ENCODE peak calls at places on chromosomes 12 and 14, in six cellular contexts. One of them, this sample, is unnamed.

GRCh38 chr12:89948266-89949175 is 239.9 kb upstream of the ATP2B1 start:
- DNase-seq in choroid plexus epithelial cell: no peak
- DNase-seq in activated CD4-positive, alpha-beta T cell treated with anti-CD3 and anti-CD28 coated beads, Interleukin-2, amount 50 U/mL, for 24 hours: no peak
- DNase-seq in DMS 273 treated with DMSO at 0.1 percent for 48 hours: no peak
- DNase-seq in GM04504: no peak
- DNase-seq in CD14-positive monocyte: no peak
- DNase-seq in this sample: no peak

GRCh38 chr12:15001733-15002471 is 29.1 kb downstream of the PDE6H start:
- DNase-seq in activated CD4-positive, alpha-beta T cell treated with anti-CD3 and anti-CD28 coated beads, Interleukin-2, amount 50 U/mL, for 24 hours: no peak
- DNase-seq in CD14-positive monocyte: no peak
- DNase-seq in GM04504: no peak
- DNase-seq in choroid plexus epithelial cell: peak
- DNase-seq in DMS 273 treated with DMSO at 0.1 percent for 48 hours: peak
- DNase-seq in this sample: no peak

GRCh38 chr14:88210426-88210825 is 112.6 kb downstream of the KCNK10 start:
- DNase-seq in activated CD4-positive, alpha-beta T cell treated with anti-CD3 and anti-CD28 coated beads, Interleukin-2, amount 50 U/mL, for 24 hours: no peak
- DNase-seq in choroid plexus epithelial cell: no peak
- DNase-seq in CD14-positive monocyte: no peak
- DNase-seq in GM04504: no peak
- DNase-seq in DMS 273 treated with DMSO at 0.1 percent for 48 hours: no peak
- DNase-seq in this sample: no peak

GRCh38 chr14:36086629-36087380 is 89.7 kb downstream of the PTCSC3 start:
- DNase-seq in GM04504: peak
- DNase-seq in activated CD4-positive, alpha-beta T cell treated with anti-CD3 and anti-CD28 coated beads, Interleukin-2, amount 50 U/mL, for 24 hours: no peak
- DNase-seq in CD14-positive monocyte: no peak
- DNase-seq in choroid plexus epithelial cell: no peak
- DNase-seq in DMS 273 treated with DMSO at 0.1 percent for 48 hours: no peak
- DNase-seq in this sample: no peak

GRCh38 chr14:104803916-104804371 is 3.0 kb downstream of the ZBTB42 start:
- DNase-seq in DMS 273 treated with DMSO at 0.1 percent for 48 hours: no peak
- DNase-seq in CD14-positive monocyte: no peak
- DNase-seq in choroid plexus epithelial cell: peak
- DNase-seq in GM04504: no peak
- DNase-seq in activated CD4-positive, alpha-beta T cell treated with anti-CD3 and anti-CD28 coated beads, Interleukin-2, amount 50 U/mL, for 24 hours: no peak
- DNase-seq in this sample: no peak

GRCh38 chr14:58167891-58168290 is 15.9 kb upstream of the ARMH4 start:
- DNase-seq in DMS 273 treated with DMSO at 0.1 percent for 48 hours: no peak
- DNase-seq in choroid plexus epithelial cell: no peak
- DNase-seq in activated CD4-positive, alpha-beta T cell treated with anti-CD3 and anti-CD28 coated beads, Interleukin-2, amount 50 U/mL, for 24 hours: no peak
- DNase-seq in CD14-positive monocyte: no peak
- DNase-seq in GM04504: no peak
- DNase-seq in this sample: no peak

GRCh38 chr12:49518914-49519573 is 19.8 kb upstream of the KCNH3 start:
- DNase-seq in CD14-positive monocyte: no peak
- DNase-seq in DMS 273 treated with DMSO at 0.1 percent for 48 hours: no peak
- DNase-seq in GM04504: no peak
- DNase-seq in choroid plexus epithelial cell: peak
- DNase-seq in activated CD4-positive, alpha-beta T cell treated with anti-CD3 and anti-CD28 coated beads, Interleukin-2, amount 50 U/mL, for 24 hours: no peak
- DNase-seq in this sample: no peak

GRCh38 chr12:9756756-9757155 is 3.9 kb downstream of the CD69 start:
- DNase-seq in GM04504: no peak
- DNase-seq in activated CD4-positive, alpha-beta T cell treated with anti-CD3 and anti-CD28 coated beads, Interleukin-2, amount 50 U/mL, for 24 hours: no peak
- DNase-seq in DMS 273 treated with DMSO at 0.1 percent for 48 hours: no peak
- DNase-seq in choroid plexus epithelial cell: no peak
- DNase-seq in CD14-positive monocyte: no peak
- DNase-seq in this sample: no peak

GRCh38 chr12:64083285-64084210 is 138.5 kb downstream of the KICS2 start:
- DNase-seq in choroid plexus epithelial cell: peak
- DNase-seq in DMS 273 treated with DMSO at 0.1 percent for 48 hours: peak
- DNase-seq in GM04504: peak
- DNase-seq in CD14-positive monocyte: no peak
- DNase-seq in activated CD4-positive, alpha-beta T cell treated with anti-CD3 and anti-CD28 coated beads, Interleukin-2, amount 50 U/mL, for 24 hours: no peak
- DNase-seq in this sample: no peak

GRCh38 chr14:94677747-94678146 is 65.6 kb downstream of the SERPINA3 start:
- DNase-seq in DMS 273 treated with DMSO at 0.1 percent for 48 hours: no peak
- DNase-seq in activated CD4-positive, alpha-beta T cell treated with anti-CD3 and anti-CD28 coated beads, Interleukin-2, amount 50 U/mL, for 24 hours: no peak
- DNase-seq in choroid plexus epithelial cell: no peak
- DNase-seq in CD14-positive monocyte: no peak
- DNase-seq in GM04504: no peak
- DNase-seq in this sample: no peak

GRCh38 chr14:80316426-80316825 is 105.1 kb upstream of the DIO2 start:
- DNase-seq in DMS 273 treated with DMSO at 0.1 percent for 48 hours: no peak
- DNase-seq in choroid plexus epithelial cell: peak
- DNase-seq in activated CD4-positive, alpha-beta T cell treated with anti-CD3 and anti-CD28 coated beads, Interleukin-2, amount 50 U/mL, for 24 hours: no peak
- DNase-seq in GM04504: no peak
- DNase-seq in CD14-positive monocyte: no peak
- DNase-seq in this sample: no peak

GRCh38 chr14:94048676-94049624 is 22.8 kb downstream of the OTUB2 start:
- DNase-seq in choroid plexus epithelial cell: peak
- DNase-seq in CD14-positive monocyte: no peak
- DNase-seq in DMS 273 treated with DMSO at 0.1 percent for 48 hours: no peak
- DNase-seq in GM04504: no peak
- DNase-seq in activated CD4-positive, alpha-beta T cell treated with anti-CD3 and anti-CD28 coated beads, Interleukin-2, amount 50 U/mL, for 24 hours: no peak
- DNase-seq in this sample: no peak

GRCh38 chr14:81301813-81302212 is 81.1 kb upstream of the GTF2A1 start:
- DNase-seq in DMS 273 treated with DMSO at 0.1 percent for 48 hours: no peak
- DNase-seq in choroid plexus epithelial cell: no peak
- DNase-seq in activated CD4-positive, alpha-beta T cell treated with anti-CD3 and anti-CD28 coated beads, Interleukin-2, amount 50 U/mL, for 24 hours: no peak
- DNase-seq in GM04504: no peak
- DNase-seq in CD14-positive monocyte: no peak
- DNase-seq in this sample: no peak

GRCh38 chr12:66662729-66663128 is 16.1 kb downstream of the GRIP1 start:
- DNase-seq in CD14-positive monocyte: no peak
- DNase-seq in DMS 273 treated with DMSO at 0.1 percent for 48 hours: no peak
- DNase-seq in choroid plexus epithelial cell: peak
- DNase-seq in activated CD4-positive, alpha-beta T cell treated with anti-CD3 and anti-CD28 coated beads, Interleukin-2, amount 50 U/mL, for 24 hours: no peak
- DNase-seq in GM04504: peak
- DNase-seq in this sample: no peak

GRCh38 chr14:63544641-63545234 is 1.6 kb upstream of the PPP2R5E start:
- DNase-seq in CD14-positive monocyte: no peak
- DNase-seq in activated CD4-positive, alpha-beta T cell treated with anti-CD3 and anti-CD28 coated beads, Interleukin-2, amount 50 U/mL, for 24 hours: no peak
- DNase-seq in GM04504: no peak
- DNase-seq in DMS 273 treated with DMSO at 0.1 percent for 48 hours: no peak
- DNase-seq in choroid plexus epithelial cell: peak
- DNase-seq in this sample: no peak

GRCh38 chr12:93594766-93595165 is 22.3 kb downstream of the SOCS2 start:
- DNase-seq in GM04504: no peak
- DNase-seq in choroid plexus epithelial cell: no peak
- DNase-seq in CD14-positive monocyte: no peak
- DNase-seq in activated CD4-positive, alpha-beta T cell treated with anti-CD3 and anti-CD28 coated beads, Interleukin-2, amount 50 U/mL, for 24 hours: no peak
- DNase-seq in DMS 273 treated with DMSO at 0.1 percent for 48 hours: no peak
- DNase-seq in this sample: no peak

GRCh38 chr12:10967409-10967808 is 19.3 kb downstream of the TAS2R50 start:
- DNase-seq in CD14-positive monocyte: no peak
- DNase-seq in GM04504: peak
- DNase-seq in activated CD4-positive, alpha-beta T cell treated with anti-CD3 and anti-CD28 coated beads, Interleukin-2, amount 50 U/mL, for 24 hours: no peak
- DNase-seq in DMS 273 treated with DMSO at 0.1 percent for 48 hours: no peak
- DNase-seq in choroid plexus epithelial cell: peak
- DNase-seq in this sample: no peak

GRCh38 chr12:51521554-51522276 is 69.3 kb upstream of the SCN8A start:
- DNase-seq in activated CD4-positive, alpha-beta T cell treated with anti-CD3 and anti-CD28 coated beads, Interleukin-2, amount 50 U/mL, for 24 hours: no peak
- DNase-seq in DMS 273 treated with DMSO at 0.1 percent for 48 hours: no peak
- DNase-seq in choroid plexus epithelial cell: peak
- DNase-seq in CD14-positive monocyte: no peak
- DNase-seq in GM04504: no peak
- DNase-seq in this sample: no peak

GRCh38 chr12:82714427-82714826 is 27.7 kb downstream of the TMTC2 start:
- DNase-seq in GM04504: no peak
- DNase-seq in CD14-positive monocyte: no peak
- DNase-seq in activated CD4-positive, alpha-beta T cell treated with anti-CD3 and anti-CD28 coated beads, Interleukin-2, amount 50 U/mL, for 24 hours: no peak
- DNase-seq in DMS 273 treated with DMSO at 0.1 percent for 48 hours: no peak
- DNase-seq in choroid plexus epithelial cell: no peak
- DNase-seq in this sample: no peak

GRCh38 chr12:77204055-77204454 is 138.7 kb upstream of the E2F7 start:
- DNase-seq in GM04504: no peak
- DNase-seq in choroid plexus epithelial cell: peak
- DNase-seq in DMS 273 treated with DMSO at 0.1 percent for 48 hours: no peak
- DNase-seq in activated CD4-positive, alpha-beta T cell treated with anti-CD3 and anti-CD28 coated beads, Interleukin-2, amount 50 U/mL, for 24 hours: no peak
- DNase-seq in CD14-positive monocyte: no peak
- DNase-seq in this sample: no peak

GRCh38 chr12:108316153-108316892 is 22.8 kb downstream of the CMKLR1 start:
- DNase-seq in CD14-positive monocyte: no peak
- DNase-seq in activated CD4-positive, alpha-beta T cell treated with anti-CD3 and anti-CD28 coated beads, Interleukin-2, amount 50 U/mL, for 24 hours: no peak
- DNase-seq in DMS 273 treated with DMSO at 0.1 percent for 48 hours: no peak
- DNase-seq in choroid plexus epithelial cell: no peak
- DNase-seq in GM04504: no peak
- DNase-seq in this sample: no peak

GRCh38 chr14:64682173-64682710 is 22.0 kb upstream of the PLEKHG3 start:
- DNase-seq in activated CD4-positive, alpha-beta T cell treated with anti-CD3 and anti-CD28 coated beads, Interleukin-2, amount 50 U/mL, for 24 hours: no peak
- DNase-seq in choroid plexus epithelial cell: peak
- DNase-seq in DMS 273 treated with DMSO at 0.1 percent for 48 hours: no peak
- DNase-seq in CD14-positive monocyte: no peak
- DNase-seq in GM04504: no peak
- DNase-seq in this sample: no peak

GRCh38 chr12:108670066-108670631 is 36.5 kb upstream of the SELPLG start:
- DNase-seq in choroid plexus epithelial cell: no peak
- DNase-seq in activated CD4-positive, alpha-beta T cell treated with anti-CD3 and anti-CD28 coated beads, Interleukin-2, amount 50 U/mL, for 24 hours: no peak
- DNase-seq in CD14-positive monocyte: no peak
- DNase-seq in DMS 273 treated with DMSO at 0.1 percent for 48 hours: no peak
- DNase-seq in GM04504: no peak
- DNase-seq in this sample: no peak

GRCh38 chr12:48018618-48018995 is 14.3 kb upstream of the COL2A1 start:
- DNase-seq in activated CD4-positive, alpha-beta T cell treated with anti-CD3 and anti-CD28 coated beads, Interleukin-2, amount 50 U/mL, for 24 hours: no peak
- DNase-seq in GM04504: no peak
- DNase-seq in choroid plexus epithelial cell: no peak
- DNase-seq in DMS 273 treated with DMSO at 0.1 percent for 48 hours: no peak
- DNase-seq in CD14-positive monocyte: no peak
- DNase-seq in this sample: no peak

GRCh38 chr14:65137648-65138317 is 35.5 kb upstream of the MAX start:
- DNase-seq in GM04504: no peak
- DNase-seq in CD14-positive monocyte: no peak
- DNase-seq in activated CD4-positive, alpha-beta T cell treated with anti-CD3 and anti-CD28 coated beads, Interleukin-2, amount 50 U/mL, for 24 hours: no peak
- DNase-seq in DMS 273 treated with DMSO at 0.1 percent for 48 hours: peak
- DNase-seq in choroid plexus epithelial cell: no peak
- DNase-seq in this sample: no peak

GRCh38 chr12:25102402-25102801 is 92.6 kb downstream of the DNAI7 start:
- DNase-seq in DMS 273 treated with DMSO at 0.1 percent for 48 hours: no peak
- DNase-seq in GM04504: no peak
- DNase-seq in activated CD4-positive, alpha-beta T cell treated with anti-CD3 and anti-CD28 coated beads, Interleukin-2, amount 50 U/mL, for 24 hours: no peak
- DNase-seq in CD14-positive monocyte: no peak
- DNase-seq in choroid plexus epithelial cell: no peak
- DNase-seq in this sample: no peak

GRCh38 chr14:68222726-68223125 is 403.1 kb downstream of the RAD51B start:
- DNase-seq in activated CD4-positive, alpha-beta T cell treated with anti-CD3 and anti-CD28 coated beads, Interleukin-2, amount 50 U/mL, for 24 hours: no peak
- DNase-seq in GM04504: no peak
- DNase-seq in choroid plexus epithelial cell: no peak
- DNase-seq in DMS 273 treated with DMSO at 0.1 percent for 48 hours: no peak
- DNase-seq in CD14-positive monocyte: no peak
- DNase-seq in this sample: no peak

GRCh38 chr12:130970165-130970907 is 16.6 kb downstream of the ADGRD1 start:
- DNase-seq in DMS 273 treated with DMSO at 0.1 percent for 48 hours: no peak
- DNase-seq in choroid plexus epithelial cell: no peak
- DNase-seq in GM04504: no peak
- DNase-seq in activated CD4-positive, alpha-beta T cell treated with anti-CD3 and anti-CD28 coated beads, Interleukin-2, amount 50 U/mL, for 24 hours: no peak
- DNase-seq in CD14-positive monocyte: no peak
- DNase-seq in this sample: no peak

GRCh38 chr14:95722525-95723190 is 8.7 kb upstream of the TCL1A start:
- DNase-seq in GM04504: no peak
- DNase-seq in choroid plexus epithelial cell: no peak
- DNase-seq in DMS 273 treated with DMSO at 0.1 percent for 48 hours: no peak
- DNase-seq in CD14-positive monocyte: no peak
- DNase-seq in activated CD4-positive, alpha-beta T cell treated with anti-CD3 and anti-CD28 coated beads, Interleukin-2, amount 50 U/mL, for 24 hours: no peak
- DNase-seq in this sample: no peak

GRCh38 chr12:120902846-120903381 is 1.2 kb downstream of the SPPL3 start:
- DNase-seq in DMS 273 treated with DMSO at 0.1 percent for 48 hours: no peak
- DNase-seq in GM04504: no peak
- DNase-seq in CD14-positive monocyte: no peak
- DNase-seq in activated CD4-positive, alpha-beta T cell treated with anti-CD3 and anti-CD28 coated beads, Interleukin-2, amount 50 U/mL, for 24 hours: no peak
- DNase-seq in choroid plexus epithelial cell: no peak
- DNase-seq in this sample: no peak

GRCh38 chr14:105857223-105857815 is 330.9 kb downstream of the TMEM121 start:
- DNase-seq in GM04504: no peak
- DNase-seq in DMS 273 treated with DMSO at 0.1 percent for 48 hours: no peak
- DNase-seq in activated CD4-positive, alpha-beta T cell treated with anti-CD3 and anti-CD28 coated beads, Interleukin-2, amount 50 U/mL, for 24 hours: no peak
- DNase-seq in CD14-positive monocyte: no peak
- DNase-seq in choroid plexus epithelial cell: no peak
- DNase-seq in this sample: no peak

GRCh38 chr12:113882690-113883089 is 83.4 kb downstream of the RBM19 start:
- DNase-seq in CD14-positive monocyte: no peak
- DNase-seq in activated CD4-positive, alpha-beta T cell treated with anti-CD3 and anti-CD28 coated beads, Interleukin-2, amount 50 U/mL, for 24 hours: no peak
- DNase-seq in DMS 273 treated with DMSO at 0.1 percent for 48 hours: no peak
- DNase-seq in choroid plexus epithelial cell: no peak
- DNase-seq in GM04504: no peak
- DNase-seq in this sample: no peak